ENCODE peak calls at places on chromosomes 11 and 22, in four cellular contexts. One of them, this sample, is unnamed.

GRCh38 chr22:28883917-28884753 is 763 bp downstream of the ZNRF3 start:
- DNase-seq in K562: peak
- DNase-seq in H1: no peak
- DNase-seq in HepG2: no peak
- DNase-seq in this sample: peak

GRCh38 chr11:132099692-132100091 is 729.3 kb downstream of the NTM start:
- DNase-seq in K562: peak
- DNase-seq in H1: no peak
- DNase-seq in HepG2: no peak
- DNase-seq in this sample: no peak

GRCh38 chr11:17762309-17762974 is 27.9 kb downstream of the KCNC1 start:
- DNase-seq in K562: peak
- DNase-seq in H1: no peak
- DNase-seq in HepG2: no peak
- DNase-seq in this sample: no peak

GRCh38 chr11:119189393-119189792 is 4.1 kb downstream of the NHERF4 start:
- DNase-seq in K562: no peak
- DNase-seq in H1: no peak
- DNase-seq in HepG2: no peak
- DNase-seq in this sample: no peak

GRCh38 chr22:46432164-46433068 is 96.9 kb downstream of the TRMU start:
- DNase-seq in K562: no peak
- DNase-seq in H1: no peak
- DNase-seq in HepG2: no peak
- DNase-seq in this sample: no peak

GRCh38 chr22:46071451-46072029 is 78.8 kb upstream of the PPARA start:
- DNase-seq in K562: no peak
- DNase-seq in H1: no peak
- DNase-seq in HepG2: no peak
- DNase-seq in this sample: no peak

GRCh38 chr11:46291441-46292143 is 14.1 kb downstream of the CREB3L1 start:
- DNase-seq in K562: no peak
- DNase-seq in H1: no peak
- DNase-seq in HepG2: no peak
- DNase-seq in this sample: no peak

GRCh38 chr22:49522582-49523373 is 304.9 kb downstream of the BRD1 start:
- DNase-seq in K562: no peak
- DNase-seq in H1: no peak
- DNase-seq in HepG2: no peak
- DNase-seq in this sample: no peak

GRCh38 chr11:58301576-58301975 is 33.5 kb upstream of the OR10W1 start:
- DNase-seq in K562: no peak
- DNase-seq in H1: no peak
- DNase-seq in HepG2: no peak
- DNase-seq in this sample: no peak

GRCh38 chr11:117535201-117535869 is 207.7 kb downstream of the CEP164 start:
- DNase-seq in K562: no peak
- DNase-seq in H1: no peak
- DNase-seq in HepG2: no peak
- DNase-seq in this sample: no peak

GRCh38 chr22:44664149-44664548 is 37.9 kb upstream of the PRR5 start:
- DNase-seq in K562: no peak
- DNase-seq in H1: no peak
- DNase-seq in HepG2: no peak
- DNase-seq in this sample: no peak

GRCh38 chr11:75389276-75389605 is 10.1 kb upstream of the RPS3 start:
- DNase-seq in K562: no peak
- DNase-seq in H1: no peak
- DNase-seq in HepG2: no peak
- DNase-seq in this sample: no peak

GRCh38 chr22:31244044-31244942 is 32.2 kb downstream of the LIMK2 start:
- DNase-seq in K562: peak
- DNase-seq in H1: peak
- DNase-seq in HepG2: peak
- DNase-seq in this sample: peak

GRCh38 chr22:49971232-49972162 is 10.9 kb downstream of the PIM3 start:
- DNase-seq in K562: peak
- DNase-seq in H1: no peak
- DNase-seq in HepG2: no peak
- DNase-seq in this sample: peak

GRCh38 chr11:119330237-119330636 is 4.1 kb upstream of the RNF26 start:
- DNase-seq in K562: no peak
- DNase-seq in H1: no peak
- DNase-seq in HepG2: no peak
- DNase-seq in this sample: no peak

GRCh38 chr11:4766420-4767043 is 3.2 kb downstream of the OR51F1 start:
- DNase-seq in K562: no peak
- DNase-seq in H1: no peak
- DNase-seq in HepG2: no peak
- DNase-seq in this sample: no peak

GRCh38 chr11:46305295-46305694 is 27.8 kb downstream of the CREB3L1 start:
- DNase-seq in K562: no peak
- DNase-seq in H1: no peak
- DNase-seq in HepG2: peak
- DNase-seq in this sample: no peak

GRCh38 chr11:121376135-121376534 is 76.0 kb upstream of the SORL1 start:
- DNase-seq in K562: no peak
- DNase-seq in H1: no peak
- DNase-seq in HepG2: no peak
- DNase-seq in this sample: no peak

GRCh38 chr11:65432133-65432650 is 9.6 kb downstream of the NEAT1 start:
- DNase-seq in K562: no peak
- DNase-seq in H1: no peak
- DNase-seq in HepG2: no peak
- DNase-seq in this sample: no peak

GRCh38 chr11:94185387-94186084 is 56.9 kb downstream of the PANX1 start:
- DNase-seq in K562: no peak
- DNase-seq in H1: no peak
- DNase-seq in HepG2: no peak
- DNase-seq in this sample: no peak

GRCh38 chr11:35163209-35163608 is 24.2 kb downstream of the CD44 start:
- DNase-seq in K562: no peak
- DNase-seq in H1: no peak
- DNase-seq in HepG2: no peak
- DNase-seq in this sample: peak

GRCh38 chr11:12900496-12900895 is 108.6 kb upstream of the RASSF10 start:
- DNase-seq in K562: peak
- DNase-seq in H1: no peak
- DNase-seq in HepG2: peak
- DNase-seq in this sample: peak

GRCh38 chr22:23253475-23254055 is 73.3 kb downstream of the BCR start:
- DNase-seq in K562: no peak
- DNase-seq in H1: no peak
- DNase-seq in HepG2: no peak
- DNase-seq in this sample: no peak

GRCh38 chr11:45254070-45254469 is 32.1 kb downstream of the SYT13 start:
- DNase-seq in K562: no peak
- DNase-seq in H1: no peak
- DNase-seq in HepG2: no peak
- DNase-seq in this sample: no peak

GRCh38 chr11:48028909-48029685 is 48.7 kb downstream of the PTPRJ start:
- DNase-seq in K562: no peak
- DNase-seq in H1: no peak
- DNase-seq in HepG2: no peak
- DNase-seq in this sample: no peak

GRCh38 chr22:48106715-48107259 is 1344.3 kb downstream of the TBC1D22A start:
- DNase-seq in K562: no peak
- DNase-seq in H1: no peak
- DNase-seq in HepG2: no peak
- DNase-seq in this sample: no peak

GRCh38 chr11:116605543-116605942 is 167.2 kb downstream of the BUD13 start:
- DNase-seq in K562: peak
- DNase-seq in H1: peak
- DNase-seq in HepG2: peak
- DNase-seq in this sample: no peak

GRCh38 chr11:7552666-7553065 is 38.9 kb downstream of the PPFIBP2 start:
- DNase-seq in K562: no peak
- DNase-seq in H1: no peak
- DNase-seq in HepG2: no peak
- DNase-seq in this sample: no peak

GRCh38 chr11:62547691-62548281 is 1.2 kb upstream of the AHNAK start:
- DNase-seq in K562: no peak
- DNase-seq in H1: no peak
- DNase-seq in HepG2: peak
- DNase-seq in this sample: peak

GRCh38 chr11:32430586-32431357 is 4.6 kb downstream of the WT1 start:
- DNase-seq in K562: no peak
- DNase-seq in H1: no peak
- DNase-seq in HepG2: no peak
- DNase-seq in this sample: no peak
- TF ChIP-seq RNF2 in K562: no peak
- TF ChIP-seq RNF2 in H1: peak
- TF ChIP-seq RNF2 in HepG2: no peak
- TF ChIP-seq RNF2 in this sample: no peak

DNA sequence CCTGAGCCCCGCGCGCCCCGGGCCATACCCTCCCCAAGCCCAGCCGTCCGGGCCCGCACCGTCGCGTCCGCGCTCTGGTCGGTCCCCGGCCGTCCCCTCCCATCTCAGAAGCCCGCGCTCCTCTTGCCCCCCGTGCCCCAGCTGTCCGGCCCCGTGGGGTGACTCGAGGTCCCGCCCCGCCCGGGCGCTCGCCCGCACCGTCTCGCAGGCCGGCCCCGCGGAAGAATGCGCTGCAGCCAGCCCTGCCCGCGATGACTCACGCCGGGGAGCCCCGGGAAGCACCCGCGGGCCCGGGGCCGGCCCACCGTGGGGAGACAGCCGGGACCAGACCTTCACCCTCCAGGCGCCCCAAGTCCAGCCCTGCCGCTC is 275 bp upstream of the PHLDA2 start:
- DNase-seq in K562: peak
- DNase-seq in H1: no peak
- DNase-seq in HepG2: no peak
- DNase-seq in this sample: peak
- TF ChIP-seq EP300 in K562: no peak
- TF ChIP-seq EP300 in H1: no peak
- TF ChIP-seq EP300 in HepG2: no peak
- TF ChIP-seq EP300 in this sample: peak

DNA sequence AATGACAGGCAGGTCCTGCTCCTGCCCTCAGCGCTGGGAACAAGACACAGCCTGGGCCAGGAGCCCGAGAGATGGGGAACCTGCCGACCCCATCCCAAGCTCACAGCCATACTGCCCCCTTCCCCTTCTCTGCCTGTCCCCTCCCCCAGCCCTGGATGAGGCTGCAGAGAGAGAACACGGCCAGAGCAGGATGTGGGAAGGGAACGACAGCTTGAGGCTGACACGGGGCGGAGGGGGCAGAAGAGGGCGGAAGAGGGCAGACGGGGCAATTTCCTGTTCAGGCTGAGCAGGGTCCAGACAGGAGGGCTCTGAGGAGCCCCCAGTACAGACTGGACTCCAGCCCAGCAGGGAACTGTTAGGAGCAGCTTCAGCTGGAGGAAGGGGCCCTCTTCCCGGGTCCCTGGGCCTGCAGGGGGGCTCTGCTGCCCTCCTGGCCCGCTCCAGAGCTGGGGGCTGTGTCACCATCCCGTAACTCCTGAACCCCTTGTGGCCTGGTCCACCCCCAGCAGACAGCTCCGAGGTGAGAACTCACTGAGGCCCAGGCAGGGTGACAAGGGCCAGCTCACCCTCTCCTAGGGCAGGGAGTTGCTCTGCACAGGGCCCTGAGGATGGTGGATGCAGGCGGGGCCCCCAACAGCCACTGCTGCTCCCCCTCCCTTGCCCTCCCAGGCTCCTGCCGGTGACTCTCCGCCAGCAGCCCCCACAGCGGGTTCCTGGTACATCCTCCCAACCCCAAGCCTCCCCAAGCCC is 5.7 kb downstream of the CTSD start:
- DNase-seq in K562: no peak
- DNase-seq in H1: no peak
- DNase-seq in HepG2: no peak
- DNase-seq in this sample: no peak
- TF ChIP-seq RNF2 in K562: no peak
- TF ChIP-seq RNF2 in H1: no peak
- TF ChIP-seq RNF2 in HepG2: no peak
- TF ChIP-seq RNF2 in this sample: no peak

DNA sequence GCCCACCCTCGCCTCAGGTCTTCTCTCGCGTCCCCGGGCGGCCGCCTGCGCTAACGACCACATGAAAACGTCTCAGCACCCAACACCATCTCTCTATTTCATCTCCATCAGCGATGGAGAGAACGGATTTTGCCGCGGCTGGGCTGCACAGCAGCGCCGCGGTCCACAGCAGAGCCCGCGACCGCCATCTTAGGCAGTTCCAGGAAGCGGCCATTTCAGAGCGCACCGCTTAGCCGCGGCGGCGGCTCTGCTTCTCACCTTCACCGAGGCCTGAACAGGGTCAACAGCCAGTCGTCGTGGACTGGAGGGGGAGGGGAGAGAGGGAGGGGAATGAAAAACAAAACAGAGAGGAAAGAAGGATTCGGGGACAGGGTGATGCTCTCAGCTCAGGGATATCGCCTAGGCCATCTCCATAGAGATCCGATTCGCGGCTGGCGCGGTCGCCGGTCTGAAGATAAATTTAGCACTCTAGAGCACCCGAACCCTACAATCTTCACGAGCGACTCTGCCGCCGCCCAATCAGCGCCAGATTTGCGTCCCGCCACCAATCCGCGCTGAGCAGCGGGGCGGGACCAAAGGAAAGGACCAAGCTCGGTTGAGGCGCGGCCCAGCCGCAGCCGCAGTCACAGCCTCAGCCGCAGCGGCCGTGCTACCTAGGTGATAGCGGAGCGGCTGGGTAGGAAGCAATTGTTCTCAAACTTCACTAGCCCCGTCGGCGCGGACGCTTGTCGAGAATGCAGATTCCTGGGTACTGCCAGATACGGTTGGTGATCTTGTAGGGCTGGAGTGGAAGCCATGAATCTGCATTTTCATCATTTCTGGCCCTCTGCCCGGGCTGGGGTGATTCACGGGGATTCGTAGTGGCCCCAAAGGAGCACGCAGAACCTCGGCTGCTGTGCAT is at the start of gene ZBED5:
- DNase-seq in K562: peak
- DNase-seq in H1: peak
- DNase-seq in HepG2: peak
- DNase-seq in this sample: peak
- TF ChIP-seq EP300 in K562: peak
- TF ChIP-seq EP300 in H1: no peak
- TF ChIP-seq EP300 in HepG2: no peak
- TF ChIP-seq EP300 in this sample: no peak

GRCh38 chr11:124080319-124081001 is 34.8 kb upstream of the VWA5A start:
- DNase-seq in K562: peak
- DNase-seq in H1: no peak
- DNase-seq in HepG2: no peak
- DNase-seq in this sample: no peak

GRCh38 chr11:124081496-124081895 is 33.8 kb upstream of the VWA5A start:
- DNase-seq in K562: no peak
- DNase-seq in H1: no peak
- DNase-seq in HepG2: no peak
- DNase-seq in this sample: no peak

GRCh38 chr11:124086447-124086846 is 28.8 kb upstream of the VWA5A start:
- DNase-seq in K562: no peak
- DNase-seq in H1: no peak
- DNase-seq in HepG2: no peak
- DNase-seq in this sample: no peak

GRCh38 chr11:124082371-124082770 is 32.9 kb upstream of the VWA5A start:
- DNase-seq in K562: no peak
- DNase-seq in H1: no peak
- DNase-seq in HepG2: no peak
- DNase-seq in this sample: no peak

GRCh38 chr11:124085583-124085982 is 29.7 kb upstream of the VWA5A start:
- DNase-seq in K562: no peak
- DNase-seq in H1: no peak
- DNase-seq in HepG2: no peak
- DNase-seq in this sample: no peak
- TF ChIP-seq RNF2 in K562: no peak
- TF ChIP-seq RNF2 in H1: no peak
- TF ChIP-seq RNF2 in HepG2: no peak
- TF ChIP-seq RNF2 in this sample: no peak

This sample was measured in A549.